ENCODE peak calls at places on chromosomes 4 and X, in six cellular contexts. P is naive thymus-derived CD4-positive, alpha-beta T cell; C is aorta; A is BE2C; S is CD4-positive, CD25-positive, alpha-beta regulatory T cell; K is right atrium auricular region. W is an unnamed sample.

GRCh38 chr4:47049347-47049746 is 18.0 kb downstream of the GABRB1 start:
- DNase-seq in A (no peak), K (no peak), S (no peak), C (no peak), P (no peak), W (no peak)

GRCh38 chrX:116230136-116230886 is 59.8 kb downstream of the AGTR2 start:
- DNase-seq in P (no peak), K (no peak), C (no peak), S (no peak), A (no peak), W (no peak)

GRCh38 chrX:42415636-42416035 is 362.3 kb downstream of the PPP1R2C start:
- DNase-seq in C (no peak), S (no peak), K (no peak), A (no peak), P (no peak), W (no peak)

GRCh38 chrX:150870487-150871340 is 27.8 kb downstream of the CD99L2 start:
- DNase-seq in P (no peak), K (no peak), S (no peak), C (no peak), A (no peak), W (no peak)

GRCh38 chrX:1935805-1936204 is 320.9 kb downstream of the ASMT start:
- DNase-seq in A (no peak), C (no peak), P (no peak), S (no peak), K (no peak), W (no peak)

GRCh38 chrX:135396109-135396508 is 25.6 kb upstream of the SMIM10L2A start:
- DNase-seq in P (no peak), K (no peak), S (no peak), A (no peak), C (no peak), W (no peak)

GRCh38 chr4:98773638-98774037 is 115.2 kb upstream of the TSPAN5 start:
- DNase-seq in P (no peak), C (no peak), S (no peak), K (no peak), A (no peak), W (no peak)

GRCh38 chr4:183333202-183333601 is 11.0 kb upstream of the CLDN24 start:
- DNase-seq in K (no peak), S (no peak), A (no peak), P (no peak), C (no peak), W (no peak)

DNA sequence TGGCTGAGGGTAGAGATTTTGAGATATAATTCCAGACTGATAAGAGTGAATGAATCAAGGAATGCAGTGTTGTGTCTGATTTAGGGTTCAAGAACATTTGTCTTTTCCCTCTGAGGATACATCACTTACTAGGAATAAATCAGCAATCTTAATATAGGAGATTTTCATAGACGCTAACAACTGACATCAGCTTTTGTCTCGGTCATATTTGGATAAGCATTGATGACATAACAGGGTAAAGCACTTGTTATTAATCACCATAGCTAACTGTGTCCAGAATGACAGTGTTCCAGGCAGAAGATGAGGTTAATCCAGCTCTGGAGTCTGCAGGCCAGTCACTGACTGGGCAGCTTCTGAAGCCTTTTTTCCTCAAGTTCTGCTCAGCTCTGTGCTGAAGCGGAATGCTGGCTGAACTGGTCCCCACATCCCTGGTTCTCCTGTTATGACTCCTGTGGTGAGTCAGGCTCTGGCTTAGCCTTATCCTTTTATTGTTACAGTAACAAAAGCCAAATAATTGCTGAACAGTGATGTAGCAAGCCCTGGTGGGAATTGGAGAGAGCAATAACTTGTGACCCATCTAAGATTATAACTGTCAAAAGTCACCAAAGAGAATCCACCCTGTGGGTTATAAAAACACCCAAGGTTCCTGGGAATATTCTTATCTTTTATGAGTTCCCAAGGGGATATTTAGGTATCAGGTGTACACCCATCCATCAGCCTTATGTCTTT is 41.8 kb downstream of the FNIP2 start:
- DNase-seq in P (no peak), C (peak; percentile 87), S (no peak), A (no peak), K (peak; percentile 87), W (peak; percentile 87)
- H3K4me1 ChIP-seq in P (peaks cover 30% of the 10 kb centered on the region), C (peaks cover 2% of the 10 kb centered on the region), S (no peaks in the 10 kb centered on the region), A (peaks cover 2% of the 10 kb centered on the region), K (peaks cover 81% of the 10 kb centered on the region), W (peaks cover 26% of the 10 kb centered on the region)

GRCh38 chr4:53705151-53705764 is 114.0 kb upstream of the LNX1 start:
- DNase-seq in S (no peak), P (no peak), C (no peak), K (no peak), A (no peak), W (no peak)

GRCh38 chr4:53702334-53703266 is 111.3 kb upstream of the LNX1 start:
- DNase-seq in C (peak; percentile 90), S (no peak), K (peak; percentile 89), P (no peak), A (peak; percentile 92), W (no peak)

GRCh38 chr4:53704329-53704728 is 113.0 kb upstream of the LNX1 start:
- DNase-seq in A (no peak), C (no peak), K (no peak), P (no peak), S (no peak), W (no peak)

GRCh38 chr4:53705972-53706371 is 114.7 kb upstream of the LNX1 start:
- DNase-seq in A (no peak), C (no peak), S (no peak), K (no peak), P (no peak), W (no peak)

GRCh38 chr4:53703267-53703655 is 112.0 kb upstream of the LNX1 start:
- DNase-seq in K (no peak), C (no peak), S (no peak), A (no peak), P (no peak), W (no peak)
- H3K4me3 ChIP-seq in K (peak overlapping the region; percentile 11), C (no peak overlapping the region), S (no peak overlapping the region), A (peak overlapping the region; percentile 49), P (no peak overlapping the region), W (no peak overlapping the region)

GRCh38 chrX:25858273-25858880 is 279.8 kb upstream of the MAGEB18 start:
- DNase-seq in C (no peak), P (no peak), K (no peak), S (no peak), A (no peak), W (no peak)
- H3K27me3 ChIP-seq in C (no peaks in the 10 kb centered on the region), P (no peaks in the 10 kb centered on the region), K (no peaks in the 10 kb centered on the region), S (no peaks in the 10 kb centered on the region), A (no peaks in the 10 kb centered on the region), W (no peaks in the 10 kb centered on the region)

GRCh38 chr4:76209876-76210275 is 3.7 kb downstream of the SCARB2 start:
- DNase-seq in C (no peak), P (no peak), A (no peak), K (no peak), S (no peak), W (no peak)
- H3K4me1 ChIP-seq in C (peaks cover 15% of the 10 kb centered on the region), P (peaks cover 35% of the 10 kb centered on the region), A (peaks cover 40% of the 10 kb centered on the region), K (peaks cover 88% of the 10 kb centered on the region), S (peaks cover 18% of the 10 kb centered on the region), W (peaks cover 21% of the 10 kb centered on the region)

GRCh38 chr4:13276357-13276756 is 207.8 kb downstream of the RAB28 start:
- DNase-seq in C (no peak), S (no peak), A (no peak), K (no peak), P (no peak), W (no peak)
- H3K4me3 ChIP-seq in C (no peak overlapping the region), S (no peak overlapping the region), A (no peak overlapping the region), K (no peak overlapping the region), P (no peak overlapping the region), W (no peak overlapping the region)

DNA sequence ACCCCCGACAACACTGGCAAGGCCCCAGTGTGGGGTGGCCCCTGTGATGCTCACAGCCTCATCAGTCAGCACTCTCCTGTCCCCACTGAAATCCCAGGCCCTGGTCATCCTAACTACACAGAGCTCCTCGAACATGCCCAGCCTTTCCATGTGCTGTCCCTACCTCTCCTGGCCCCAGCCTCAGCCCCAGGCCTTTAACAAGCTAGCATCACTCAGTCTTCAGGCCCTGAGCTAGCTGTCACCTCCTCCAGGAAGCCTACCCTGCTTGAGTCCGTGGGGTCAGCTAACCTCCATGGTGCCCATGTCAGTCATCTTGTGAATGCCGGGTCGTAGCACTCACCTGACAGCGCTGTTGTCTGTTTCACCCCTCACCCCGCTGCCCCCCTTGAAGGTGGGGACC is 25.6 kb upstream of the C4orf50 start:
- DNase-seq in P (no peak), C (peak; percentile 26), A (no peak), S (no peak), K (no peak), W (no peak)
- H3K27me3 ChIP-seq in P (no peaks in the 10 kb centered on the region), C (no peaks in the 10 kb centered on the region), A (no peaks in the 10 kb centered on the region), S (no peaks in the 10 kb centered on the region), K (no peaks in the 10 kb centered on the region), W (peaks cover 20% of the 10 kb centered on the region)